ENCODE peak calls at places on chromosome 1, in nine cellular contexts. One of them, this sample, is unnamed.

GRCh38 chr1:28887835-28888682 is 26.3 kb upstream of the EPB41 start:
- DNase-seq in HEK293T: no peak
- DNase-seq in mucosa of gallbladder: no peak
- DNase-seq in activated naive CD4-positive, alpha-beta T cell treated with anti-CD3 and anti-CD28 coated beads, Interleukin-2, amount 10 ng/mL, durations not matched to agents 7 days and 5 days: no peak
- DNase-seq in brain microvascular endothelial cell: no peak
- DNase-seq in aorta: no peak
- DNase-seq in cardiac fibroblast: peak
- DNase-seq in NCI-H1105 treated with DMSO at 0.1 percent for 48 hours: no peak
- DNase-seq in GM20000: no peak
- DNase-seq in this sample: no peak

GRCh38 chr1:183105449-183105848 is 80.6 kb upstream of the LAMC2 start:
- DNase-seq in HEK293T: no peak
- DNase-seq in mucosa of gallbladder: no peak
- DNase-seq in activated naive CD4-positive, alpha-beta T cell treated with anti-CD3 and anti-CD28 coated beads, Interleukin-2, amount 10 ng/mL, durations not matched to agents 7 days and 5 days: no peak
- DNase-seq in brain microvascular endothelial cell: peak
- DNase-seq in aorta: no peak
- DNase-seq in cardiac fibroblast: peak
- DNase-seq in NCI-H1105 treated with DMSO at 0.1 percent for 48 hours: no peak
- DNase-seq in GM20000: no peak
- DNase-seq in this sample: no peak

GRCh38 chr1:225776294-225776693 is 1.3 kb upstream of the SRP9 start:
- DNase-seq in HEK293T: no peak
- DNase-seq in mucosa of gallbladder: no peak
- DNase-seq in activated naive CD4-positive, alpha-beta T cell treated with anti-CD3 and anti-CD28 coated beads, Interleukin-2, amount 10 ng/mL, durations not matched to agents 7 days and 5 days: no peak
- DNase-seq in brain microvascular endothelial cell: no peak
- DNase-seq in aorta: no peak
- DNase-seq in cardiac fibroblast: no peak
- DNase-seq in NCI-H1105 treated with DMSO at 0.1 percent for 48 hours: no peak
- DNase-seq in GM20000: no peak
- DNase-seq in this sample: no peak

GRCh38 chr1:25553749-25554425 is 10.5 kb downstream of the LDLRAP1 start:
- DNase-seq in HEK293T: no peak
- DNase-seq in mucosa of gallbladder: no peak
- DNase-seq in activated naive CD4-positive, alpha-beta T cell treated with anti-CD3 and anti-CD28 coated beads, Interleukin-2, amount 10 ng/mL, durations not matched to agents 7 days and 5 days: no peak
- DNase-seq in brain microvascular endothelial cell: no peak
- DNase-seq in aorta: peak
- DNase-seq in cardiac fibroblast: no peak
- DNase-seq in NCI-H1105 treated with DMSO at 0.1 percent for 48 hours: no peak
- DNase-seq in GM20000: no peak
- DNase-seq in this sample: no peak

GRCh38 chr1:37434292-37434907 is 40.0 kb upstream of the ZC3H12A start:
- DNase-seq in HEK293T: peak
- DNase-seq in mucosa of gallbladder: peak
- DNase-seq in activated naive CD4-positive, alpha-beta T cell treated with anti-CD3 and anti-CD28 coated beads, Interleukin-2, amount 10 ng/mL, durations not matched to agents 7 days and 5 days: peak
- DNase-seq in brain microvascular endothelial cell: peak
- DNase-seq in aorta: peak
- DNase-seq in cardiac fibroblast: peak
- DNase-seq in NCI-H1105 treated with DMSO at 0.1 percent for 48 hours: peak
- DNase-seq in GM20000: peak
- DNase-seq in this sample: peak

GRCh38 chr1:6460349-6461236 is 5.4 kb downstream of the TNFRSF25 start:
- DNase-seq in HEK293T: no peak
- DNase-seq in mucosa of gallbladder: no peak
- DNase-seq in activated naive CD4-positive, alpha-beta T cell treated with anti-CD3 and anti-CD28 coated beads, Interleukin-2, amount 10 ng/mL, durations not matched to agents 7 days and 5 days: peak
- DNase-seq in brain microvascular endothelial cell: no peak
- DNase-seq in aorta: no peak
- DNase-seq in cardiac fibroblast: no peak
- DNase-seq in NCI-H1105 treated with DMSO at 0.1 percent for 48 hours: no peak
- DNase-seq in GM20000: peak
- DNase-seq in this sample: peak

GRCh38 chr1:169999357-169999756 is 75.1 kb downstream of the KIFAP3 start:
- DNase-seq in HEK293T: no peak
- DNase-seq in mucosa of gallbladder: no peak
- DNase-seq in activated naive CD4-positive, alpha-beta T cell treated with anti-CD3 and anti-CD28 coated beads, Interleukin-2, amount 10 ng/mL, durations not matched to agents 7 days and 5 days: no peak
- DNase-seq in brain microvascular endothelial cell: peak
- DNase-seq in aorta: no peak
- DNase-seq in cardiac fibroblast: peak
- DNase-seq in NCI-H1105 treated with DMSO at 0.1 percent for 48 hours: no peak
- DNase-seq in GM20000: no peak
- DNase-seq in this sample: no peak

GRCh38 chr1:201495447-201496295 is 11.3 kb downstream of the CSRP1 start:
- DNase-seq in HEK293T: no peak
- DNase-seq in mucosa of gallbladder: peak
- DNase-seq in activated naive CD4-positive, alpha-beta T cell treated with anti-CD3 and anti-CD28 coated beads, Interleukin-2, amount 10 ng/mL, durations not matched to agents 7 days and 5 days: no peak
- DNase-seq in brain microvascular endothelial cell: no peak
- DNase-seq in aorta: peak
- DNase-seq in cardiac fibroblast: peak
- DNase-seq in NCI-H1105 treated with DMSO at 0.1 percent for 48 hours: peak
- DNase-seq in GM20000: no peak
- DNase-seq in this sample: no peak

GRCh38 chr1:168506204-168506819 is 37.5 kb downstream of the XCL2 start:
- DNase-seq in HEK293T: no peak
- DNase-seq in mucosa of gallbladder: no peak
- DNase-seq in activated naive CD4-positive, alpha-beta T cell treated with anti-CD3 and anti-CD28 coated beads, Interleukin-2, amount 10 ng/mL, durations not matched to agents 7 days and 5 days: no peak
- DNase-seq in brain microvascular endothelial cell: peak
- DNase-seq in aorta: no peak
- DNase-seq in cardiac fibroblast: no peak
- DNase-seq in NCI-H1105 treated with DMSO at 0.1 percent for 48 hours: no peak
- DNase-seq in GM20000: no peak
- DNase-seq in this sample: no peak

GRCh38 chr1:59499273-59499955 is 202.5 kb downstream of the FGGY start:
- DNase-seq in HEK293T: no peak
- DNase-seq in mucosa of gallbladder: no peak
- DNase-seq in activated naive CD4-positive, alpha-beta T cell treated with anti-CD3 and anti-CD28 coated beads, Interleukin-2, amount 10 ng/mL, durations not matched to agents 7 days and 5 days: no peak
- DNase-seq in brain microvascular endothelial cell: no peak
- DNase-seq in aorta: no peak
- DNase-seq in cardiac fibroblast: no peak
- DNase-seq in NCI-H1105 treated with DMSO at 0.1 percent for 48 hours: no peak
- DNase-seq in GM20000: no peak
- DNase-seq in this sample: no peak

GRCh38 chr1:77484926-77485325 is 197.5 kb downstream of the ZZZ3 start:
- DNase-seq in HEK293T: no peak
- DNase-seq in mucosa of gallbladder: no peak
- DNase-seq in activated naive CD4-positive, alpha-beta T cell treated with anti-CD3 and anti-CD28 coated beads, Interleukin-2, amount 10 ng/mL, durations not matched to agents 7 days and 5 days: no peak
- DNase-seq in brain microvascular endothelial cell: no peak
- DNase-seq in aorta: no peak
- DNase-seq in cardiac fibroblast: no peak
- DNase-seq in NCI-H1105 treated with DMSO at 0.1 percent for 48 hours: no peak
- DNase-seq in GM20000: no peak
- DNase-seq in this sample: no peak

GRCh38 chr1:3495776-3496745 is 41.6 kb downstream of the ARHGEF16 start:
- DNase-seq in HEK293T: no peak
- DNase-seq in mucosa of gallbladder: no peak
- DNase-seq in activated naive CD4-positive, alpha-beta T cell treated with anti-CD3 and anti-CD28 coated beads, Interleukin-2, amount 10 ng/mL, durations not matched to agents 7 days and 5 days: no peak
- DNase-seq in brain microvascular endothelial cell: peak
- DNase-seq in aorta: no peak
- DNase-seq in cardiac fibroblast: no peak
- DNase-seq in NCI-H1105 treated with DMSO at 0.1 percent for 48 hours: no peak
- DNase-seq in GM20000: no peak
- DNase-seq in this sample: no peak

GRCh38 chr1:115679141-115679611 is 37.4 kb downstream of the VANGL1 start:
- DNase-seq in HEK293T: no peak
- DNase-seq in mucosa of gallbladder: no peak
- DNase-seq in activated naive CD4-positive, alpha-beta T cell treated with anti-CD3 and anti-CD28 coated beads, Interleukin-2, amount 10 ng/mL, durations not matched to agents 7 days and 5 days: no peak
- DNase-seq in brain microvascular endothelial cell: peak
- DNase-seq in aorta: peak
- DNase-seq in cardiac fibroblast: peak
- DNase-seq in NCI-H1105 treated with DMSO at 0.1 percent for 48 hours: no peak
- DNase-seq in GM20000: no peak
- DNase-seq in this sample: no peak

GRCh38 chr1:59070607-59071006 is 226.3 kb upstream of the FGGY start:
- DNase-seq in HEK293T: no peak
- DNase-seq in mucosa of gallbladder: no peak
- DNase-seq in activated naive CD4-positive, alpha-beta T cell treated with anti-CD3 and anti-CD28 coated beads, Interleukin-2, amount 10 ng/mL, durations not matched to agents 7 days and 5 days: no peak
- DNase-seq in brain microvascular endothelial cell: no peak
- DNase-seq in aorta: no peak
- DNase-seq in cardiac fibroblast: no peak
- DNase-seq in NCI-H1105 treated with DMSO at 0.1 percent for 48 hours: no peak
- DNase-seq in GM20000: no peak
- DNase-seq in this sample: no peak

GRCh38 chr1:76070538-76070937 is 4.0 kb upstream of the ST6GALNAC3 start:
- DNase-seq in HEK293T: no peak
- DNase-seq in mucosa of gallbladder: no peak
- DNase-seq in activated naive CD4-positive, alpha-beta T cell treated with anti-CD3 and anti-CD28 coated beads, Interleukin-2, amount 10 ng/mL, durations not matched to agents 7 days and 5 days: no peak
- DNase-seq in brain microvascular endothelial cell: no peak
- DNase-seq in aorta: no peak
- DNase-seq in cardiac fibroblast: no peak
- DNase-seq in NCI-H1105 treated with DMSO at 0.1 percent for 48 hours: no peak
- DNase-seq in GM20000: no peak
- DNase-seq in this sample: no peak

GRCh38 chr1:179003474-179004066 is 22.1 kb upstream of the FAM20B start:
- DNase-seq in HEK293T: no peak
- DNase-seq in mucosa of gallbladder: no peak
- DNase-seq in activated naive CD4-positive, alpha-beta T cell treated with anti-CD3 and anti-CD28 coated beads, Interleukin-2, amount 10 ng/mL, durations not matched to agents 7 days and 5 days: no peak
- DNase-seq in brain microvascular endothelial cell: no peak
- DNase-seq in aorta: no peak
- DNase-seq in cardiac fibroblast: no peak
- DNase-seq in NCI-H1105 treated with DMSO at 0.1 percent for 48 hours: no peak
- DNase-seq in GM20000: no peak
- DNase-seq in this sample: no peak

GRCh38 chr1:15723631-15724246 is 12.3 kb upstream of the SLC25A34 start:
- DNase-seq in HEK293T: no peak
- DNase-seq in mucosa of gallbladder: no peak
- DNase-seq in activated naive CD4-positive, alpha-beta T cell treated with anti-CD3 and anti-CD28 coated beads, Interleukin-2, amount 10 ng/mL, durations not matched to agents 7 days and 5 days: no peak
- DNase-seq in brain microvascular endothelial cell: no peak
- DNase-seq in aorta: peak
- DNase-seq in cardiac fibroblast: no peak
- DNase-seq in NCI-H1105 treated with DMSO at 0.1 percent for 48 hours: no peak
- DNase-seq in GM20000: no peak
- DNase-seq in this sample: no peak

GRCh38 chr1:43042773-43043470 is 84.3 kb upstream of the SLC2A1 start:
- DNase-seq in HEK293T: no peak
- DNase-seq in mucosa of gallbladder: no peak
- DNase-seq in activated naive CD4-positive, alpha-beta T cell treated with anti-CD3 and anti-CD28 coated beads, Interleukin-2, amount 10 ng/mL, durations not matched to agents 7 days and 5 days: no peak
- DNase-seq in brain microvascular endothelial cell: no peak
- DNase-seq in aorta: no peak
- DNase-seq in cardiac fibroblast: no peak
- DNase-seq in NCI-H1105 treated with DMSO at 0.1 percent for 48 hours: no peak
- DNase-seq in GM20000: no peak
- DNase-seq in this sample: no peak

GRCh38 chr1:217919683-217920502 is 288.7 kb downstream of the SPATA17 start:
- DNase-seq in HEK293T: no peak
- DNase-seq in mucosa of gallbladder: no peak
- DNase-seq in activated naive CD4-positive, alpha-beta T cell treated with anti-CD3 and anti-CD28 coated beads, Interleukin-2, amount 10 ng/mL, durations not matched to agents 7 days and 5 days: no peak
- DNase-seq in brain microvascular endothelial cell: no peak
- DNase-seq in aorta: no peak
- DNase-seq in cardiac fibroblast: no peak
- DNase-seq in NCI-H1105 treated with DMSO at 0.1 percent for 48 hours: no peak
- DNase-seq in GM20000: no peak
- DNase-seq in this sample: no peak

GRCh38 chr1:25797939-25798338 is 2.1 kb upstream of the SELENON start:
- DNase-seq in HEK293T: peak
- DNase-seq in mucosa of gallbladder: no peak
- DNase-seq in activated naive CD4-positive, alpha-beta T cell treated with anti-CD3 and anti-CD28 coated beads, Interleukin-2, amount 10 ng/mL, durations not matched to agents 7 days and 5 days: peak
- DNase-seq in brain microvascular endothelial cell: no peak
- DNase-seq in aorta: no peak
- DNase-seq in cardiac fibroblast: peak
- DNase-seq in NCI-H1105 treated with DMSO at 0.1 percent for 48 hours: no peak
- DNase-seq in GM20000: no peak
- DNase-seq in this sample: no peak

GRCh38 chr1:211648336-211648735 is 27.1 kb downstream of the NEK2 start:
- DNase-seq in HEK293T: no peak
- DNase-seq in mucosa of gallbladder: peak
- DNase-seq in activated naive CD4-positive, alpha-beta T cell treated with anti-CD3 and anti-CD28 coated beads, Interleukin-2, amount 10 ng/mL, durations not matched to agents 7 days and 5 days: no peak
- DNase-seq in brain microvascular endothelial cell: no peak
- DNase-seq in aorta: no peak
- DNase-seq in cardiac fibroblast: peak
- DNase-seq in NCI-H1105 treated with DMSO at 0.1 percent for 48 hours: no peak
- DNase-seq in GM20000: no peak
- DNase-seq in this sample: no peak

GRCh38 chr1:226157761-226158316 is 28.7 kb downstream of the ACBD3 start:
- DNase-seq in HEK293T: no peak
- DNase-seq in mucosa of gallbladder: no peak
- DNase-seq in activated naive CD4-positive, alpha-beta T cell treated with anti-CD3 and anti-CD28 coated beads, Interleukin-2, amount 10 ng/mL, durations not matched to agents 7 days and 5 days: no peak
- DNase-seq in brain microvascular endothelial cell: no peak
- DNase-seq in aorta: no peak
- DNase-seq in cardiac fibroblast: peak
- DNase-seq in NCI-H1105 treated with DMSO at 0.1 percent for 48 hours: no peak
- DNase-seq in GM20000: no peak
- DNase-seq in this sample: no peak

GRCh38 chr1:229058716-229059115 is 212.2 kb upstream of the RAB4A start:
- DNase-seq in HEK293T: no peak
- DNase-seq in mucosa of gallbladder: no peak
- DNase-seq in activated naive CD4-positive, alpha-beta T cell treated with anti-CD3 and anti-CD28 coated beads, Interleukin-2, amount 10 ng/mL, durations not matched to agents 7 days and 5 days: no peak
- DNase-seq in brain microvascular endothelial cell: no peak
- DNase-seq in aorta: no peak
- DNase-seq in cardiac fibroblast: peak
- DNase-seq in NCI-H1105 treated with DMSO at 0.1 percent for 48 hours: peak
- DNase-seq in GM20000: no peak
- DNase-seq in this sample: no peak